ENCODE peak calls at places on chromosomes 7 and 10, in seven cellular contexts. One of them, this sample, is unnamed.

GRCh38 chr7:143850682-143851081 is 51.3 kb downstream of the TCAF1 start:
- DNase-seq in neural progenitor cell: no peak
- DNase-seq in sigmoid colon: no peak
- DNase-seq in tibial nerve: no peak
- DNase-seq in body of pancreas: no peak
- DNase-seq in transverse colon: no peak
- DNase-seq in cardiac muscle cell: no peak
- DNase-seq in this sample: no peak

GRCh38 chr7:1938788-1939433 is 268.8 kb downstream of the ELFN1 start:
- DNase-seq in neural progenitor cell: no peak
- DNase-seq in sigmoid colon: no peak
- DNase-seq in tibial nerve: no peak
- DNase-seq in body of pancreas: no peak
- DNase-seq in transverse colon: no peak
- DNase-seq in cardiac muscle cell: no peak
- DNase-seq in this sample: no peak

GRCh38 chr10:95221124-95221523 is 27.1 kb downstream of the ACSM6 start:
- DNase-seq in neural progenitor cell: no peak
- DNase-seq in sigmoid colon: no peak
- DNase-seq in tibial nerve: no peak
- DNase-seq in body of pancreas: no peak
- DNase-seq in transverse colon: no peak
- DNase-seq in cardiac muscle cell: no peak
- DNase-seq in this sample: no peak

GRCh38 chr7:143395187-143396149 is 13.2 kb downstream of the EPHA1 start:
- DNase-seq in neural progenitor cell: no peak
- DNase-seq in sigmoid colon: peak; percentile 68
- DNase-seq in tibial nerve: no peak
- DNase-seq in body of pancreas: no peak
- DNase-seq in transverse colon: no peak
- DNase-seq in cardiac muscle cell: peak; percentile 49
- DNase-seq in this sample: no peak

GRCh38 chr7:116025098-116025809 is 5.3 kb downstream of the TFEC start:
- DNase-seq in neural progenitor cell: no peak
- DNase-seq in sigmoid colon: no peak
- DNase-seq in tibial nerve: peak; percentile 11
- DNase-seq in body of pancreas: no peak
- DNase-seq in transverse colon: no peak
- DNase-seq in cardiac muscle cell: peak; percentile 22
- DNase-seq in this sample: no peak

GRCh38 chr7:94471604-94472003 is 38.0 kb upstream of the CASD1 start:
- DNase-seq in neural progenitor cell: no peak
- DNase-seq in sigmoid colon: no peak
- DNase-seq in tibial nerve: no peak
- DNase-seq in body of pancreas: no peak
- DNase-seq in transverse colon: no peak
- DNase-seq in cardiac muscle cell: no peak
- DNase-seq in this sample: no peak

GRCh38 chr10:50561266-50561665 is 62.5 kb downstream of the SGMS1 start:
- DNase-seq in neural progenitor cell: no peak
- DNase-seq in sigmoid colon: no peak
- DNase-seq in tibial nerve: peak; percentile 46
- DNase-seq in body of pancreas: peak; percentile 15
- DNase-seq in transverse colon: no peak
- DNase-seq in cardiac muscle cell: peak; percentile 98
- DNase-seq in this sample: no peak

GRCh38 chr10:71255817-71256660 is 43.7 kb downstream of the UNC5B start:
- DNase-seq in neural progenitor cell: peak; percentile 54
- DNase-seq in sigmoid colon: peak; percentile 84
- DNase-seq in tibial nerve: no peak
- DNase-seq in body of pancreas: peak; percentile 50
- DNase-seq in transverse colon: peak; percentile 92
- DNase-seq in cardiac muscle cell: peak; percentile 93
- DNase-seq in this sample: no peak

GRCh38 chr10:105872665-105873064 is 1231.6 kb downstream of the SORCS3 start:
- DNase-seq in neural progenitor cell: no peak
- DNase-seq in sigmoid colon: no peak
- DNase-seq in tibial nerve: no peak
- DNase-seq in body of pancreas: no peak
- DNase-seq in transverse colon: no peak
- DNase-seq in cardiac muscle cell: no peak
- DNase-seq in this sample: no peak

GRCh38 chr7:147296986-147297385 is 1180.4 kb downstream of the CNTNAP2 start:
- DNase-seq in neural progenitor cell: no peak
- DNase-seq in sigmoid colon: no peak
- DNase-seq in tibial nerve: no peak
- DNase-seq in body of pancreas: no peak
- DNase-seq in transverse colon: no peak
- DNase-seq in cardiac muscle cell: no peak
- DNase-seq in this sample: no peak

GRCh38 chr7:76206633-76207032 is 4.9 kb downstream of the SRRM3 start:
- DNase-seq in neural progenitor cell: no peak
- DNase-seq in sigmoid colon: no peak
- DNase-seq in tibial nerve: no peak
- DNase-seq in body of pancreas: no peak
- DNase-seq in transverse colon: no peak
- DNase-seq in cardiac muscle cell: peak; percentile 59
- DNase-seq in this sample: no peak

GRCh38 chr10:122113161-122113944 is 124.4 kb downstream of the TACC2 start:
- DNase-seq in neural progenitor cell: peak; percentile 81
- DNase-seq in sigmoid colon: peak; percentile 95
- DNase-seq in tibial nerve: peak; percentile 76
- DNase-seq in body of pancreas: peak; percentile 77
- DNase-seq in transverse colon: peak; percentile 75
- DNase-seq in cardiac muscle cell: peak; percentile 74
- DNase-seq in this sample: no peak

GRCh38 chr7:2109936-2110585 is 122.7 kb downstream of the MAD1L1 start:
- DNase-seq in neural progenitor cell: no peak
- DNase-seq in sigmoid colon: no peak
- DNase-seq in tibial nerve: no peak
- DNase-seq in body of pancreas: no peak
- DNase-seq in transverse colon: no peak
- DNase-seq in cardiac muscle cell: peak; percentile 76
- DNase-seq in this sample: peak; percentile 77

GRCh38 chr10:132612571-132613504 is 75.3 kb downstream of the INPP5A start:
- DNase-seq in neural progenitor cell: peak; percentile 32
- DNase-seq in sigmoid colon: no peak
- DNase-seq in tibial nerve: no peak
- DNase-seq in body of pancreas: peak; percentile 8
- DNase-seq in transverse colon: no peak
- DNase-seq in cardiac muscle cell: no peak
- DNase-seq in this sample: no peak

GRCh38 chr7:2517004-2517403 is 2.6 kb upstream of the LFNG start:
- DNase-seq in neural progenitor cell: peak; percentile 53
- DNase-seq in sigmoid colon: no peak
- DNase-seq in tibial nerve: no peak
- DNase-seq in body of pancreas: no peak
- DNase-seq in transverse colon: no peak
- DNase-seq in cardiac muscle cell: peak; percentile 85
- DNase-seq in this sample: no peak

GRCh38 chr10:97030894-97031293 is 154.9 kb downstream of the SLIT1 start:
- DNase-seq in neural progenitor cell: no peak
- DNase-seq in sigmoid colon: no peak
- DNase-seq in tibial nerve: no peak
- DNase-seq in body of pancreas: no peak
- DNase-seq in transverse colon: no peak
- DNase-seq in cardiac muscle cell: no peak
- DNase-seq in this sample: no peak

DNA sequence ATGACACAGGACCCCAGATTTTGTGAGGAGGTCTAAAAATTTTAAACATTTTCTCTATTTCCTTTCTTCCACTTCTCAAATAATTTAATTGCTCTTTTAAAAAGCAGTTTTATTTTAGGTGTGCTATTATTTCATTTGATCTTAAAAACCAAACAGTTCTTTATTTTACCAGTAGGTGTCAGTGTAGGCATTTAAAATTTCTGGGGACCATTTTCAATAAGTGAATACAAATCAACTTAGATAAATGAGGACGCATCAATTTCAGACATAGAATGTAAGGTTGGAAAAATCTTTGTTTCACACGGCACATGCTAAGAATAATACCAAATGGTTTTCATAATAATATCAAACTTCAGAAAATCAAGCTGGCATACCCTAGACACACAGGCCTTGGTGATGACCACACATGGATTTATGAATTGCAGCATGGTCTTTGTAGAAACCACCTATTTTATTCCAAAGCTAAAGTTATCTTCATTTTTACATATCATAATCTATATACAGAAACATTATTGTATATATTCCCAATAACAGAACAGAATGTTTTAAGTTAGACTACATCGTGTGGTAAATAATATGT is 127.6 kb upstream of the SLC26A5 start:
- DNase-seq in neural progenitor cell: peak; percentile 10
- DNase-seq in sigmoid colon: no peak
- DNase-seq in tibial nerve: no peak
- DNase-seq in body of pancreas: no peak
- DNase-seq in transverse colon: no peak
- DNase-seq in cardiac muscle cell: peak; percentile 54
- DNase-seq in this sample: peak; percentile 6
- TF ChIP-seq CTCF in neural progenitor cell: peak; percentile 78
- TF ChIP-seq CTCF in sigmoid colon: peak; percentile 20
- TF ChIP-seq CTCF in tibial nerve: peak; percentile 67
- TF ChIP-seq CTCF in body of pancreas: peak; percentile 75
- TF ChIP-seq CTCF in transverse colon: peak; percentile 62
- TF ChIP-seq CTCF in cardiac muscle cell: peak; percentile 45
- TF ChIP-seq CTCF in this sample: peak; percentile 46

GRCh38 chr7:28848906-28849305 is 109.2 kb downstream of the TRIL start:
- DNase-seq in neural progenitor cell: no peak
- DNase-seq in sigmoid colon: no peak
- DNase-seq in tibial nerve: no peak
- DNase-seq in body of pancreas: no peak
- DNase-seq in transverse colon: no peak
- DNase-seq in cardiac muscle cell: no peak
- DNase-seq in this sample: no peak
- H3K27me3 ChIP-seq in neural progenitor cell: peaks cover 24% of the 10 kb centered on the region
- H3K27me3 ChIP-seq in sigmoid colon: no peaks in the 10 kb centered on the region
- H3K27me3 ChIP-seq in tibial nerve: no peaks in the 10 kb centered on the region
- H3K27me3 ChIP-seq in body of pancreas: no peaks in the 10 kb centered on the region
- H3K27me3 ChIP-seq in transverse colon: peaks cover 44% of the 10 kb centered on the region
- H3K27me3 ChIP-seq in cardiac muscle cell: peaks cover 9% of the 10 kb centered on the region
- H3K27me3 ChIP-seq in this sample: peaks cover 2% of the 10 kb centered on the region

GRCh38 chr7:135162382-135163001 is 8.0 kb downstream of the CYREN start:
- DNase-seq in neural progenitor cell: no peak
- DNase-seq in sigmoid colon: no peak
- DNase-seq in tibial nerve: no peak
- DNase-seq in body of pancreas: no peak
- DNase-seq in transverse colon: no peak
- DNase-seq in cardiac muscle cell: no peak
- DNase-seq in this sample: no peak

GRCh38 chr7:135161669-135162068 is 8.8 kb downstream of the CYREN start:
- DNase-seq in neural progenitor cell: no peak
- DNase-seq in sigmoid colon: no peak
- DNase-seq in tibial nerve: no peak
- DNase-seq in body of pancreas: no peak
- DNase-seq in transverse colon: no peak
- DNase-seq in cardiac muscle cell: no peak
- DNase-seq in this sample: no peak

GRCh38 chr7:135166338-135166989 is 4.0 kb downstream of the CYREN start:
- DNase-seq in neural progenitor cell: no peak
- DNase-seq in sigmoid colon: no peak
- DNase-seq in tibial nerve: no peak
- DNase-seq in body of pancreas: peak; percentile 16
- DNase-seq in transverse colon: no peak
- DNase-seq in cardiac muscle cell: no peak
- DNase-seq in this sample: no peak

GRCh38 chr7:135165862-135166261 is 4.6 kb downstream of the CYREN start:
- DNase-seq in neural progenitor cell: no peak
- DNase-seq in sigmoid colon: no peak
- DNase-seq in tibial nerve: no peak
- DNase-seq in body of pancreas: no peak
- DNase-seq in transverse colon: no peak
- DNase-seq in cardiac muscle cell: no peak
- DNase-seq in this sample: no peak

DNA sequence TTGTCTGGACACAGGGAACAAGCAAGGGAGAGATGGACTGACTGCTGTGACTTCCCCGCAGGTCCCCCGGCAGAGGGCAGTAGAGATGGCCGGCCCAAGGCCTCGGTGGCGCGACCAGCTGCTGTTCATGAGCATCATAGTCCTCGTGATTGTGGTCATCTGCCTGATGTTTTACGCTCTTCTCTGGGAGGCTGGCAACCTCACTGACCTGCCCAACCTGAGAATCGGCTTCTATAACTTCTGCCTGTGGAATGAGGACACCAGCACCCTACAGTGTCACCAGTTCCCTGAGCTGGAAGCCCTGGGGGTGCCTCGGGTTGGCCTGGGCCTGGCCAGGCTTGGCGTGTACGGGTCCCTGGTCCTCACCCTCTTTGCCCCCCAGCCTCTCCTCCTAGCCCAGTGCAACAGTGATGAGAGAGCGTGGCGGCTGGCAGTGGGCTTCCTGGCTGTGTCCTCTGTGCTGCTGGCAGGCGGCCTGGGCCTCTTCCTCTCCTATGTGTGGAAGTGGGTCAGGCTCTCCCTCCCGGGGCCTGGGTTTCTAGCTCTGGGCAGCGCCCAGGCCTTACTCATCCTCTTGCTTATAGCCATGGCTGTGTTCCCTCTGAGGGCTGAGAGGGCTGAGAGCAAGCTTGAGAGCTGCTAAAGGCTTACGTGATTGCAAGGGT is 6.0 kb downstream of the CYREN start:
- DNase-seq in neural progenitor cell: no peak
- DNase-seq in sigmoid colon: no peak
- DNase-seq in tibial nerve: no peak
- DNase-seq in body of pancreas: peak; percentile 21
- DNase-seq in transverse colon: no peak
- DNase-seq in cardiac muscle cell: no peak
- DNase-seq in this sample: no peak
- H3K36me3 ChIP-seq in neural progenitor cell: no peaks in the 10 kb centered on the region
- H3K36me3 ChIP-seq in sigmoid colon: peaks cover 50% of the 10 kb centered on the region
- H3K36me3 ChIP-seq in tibial nerve: peaks cover 59% of the 10 kb centered on the region
- H3K36me3 ChIP-seq in body of pancreas: no peaks in the 10 kb centered on the region
- H3K36me3 ChIP-seq in transverse colon: no peaks in the 10 kb centered on the region
- H3K36me3 ChIP-seq in cardiac muscle cell: peaks cover 16% of the 10 kb centered on the region
- H3K36me3 ChIP-seq in this sample: peaks cover 39% of the 10 kb centered on the region

DNA sequence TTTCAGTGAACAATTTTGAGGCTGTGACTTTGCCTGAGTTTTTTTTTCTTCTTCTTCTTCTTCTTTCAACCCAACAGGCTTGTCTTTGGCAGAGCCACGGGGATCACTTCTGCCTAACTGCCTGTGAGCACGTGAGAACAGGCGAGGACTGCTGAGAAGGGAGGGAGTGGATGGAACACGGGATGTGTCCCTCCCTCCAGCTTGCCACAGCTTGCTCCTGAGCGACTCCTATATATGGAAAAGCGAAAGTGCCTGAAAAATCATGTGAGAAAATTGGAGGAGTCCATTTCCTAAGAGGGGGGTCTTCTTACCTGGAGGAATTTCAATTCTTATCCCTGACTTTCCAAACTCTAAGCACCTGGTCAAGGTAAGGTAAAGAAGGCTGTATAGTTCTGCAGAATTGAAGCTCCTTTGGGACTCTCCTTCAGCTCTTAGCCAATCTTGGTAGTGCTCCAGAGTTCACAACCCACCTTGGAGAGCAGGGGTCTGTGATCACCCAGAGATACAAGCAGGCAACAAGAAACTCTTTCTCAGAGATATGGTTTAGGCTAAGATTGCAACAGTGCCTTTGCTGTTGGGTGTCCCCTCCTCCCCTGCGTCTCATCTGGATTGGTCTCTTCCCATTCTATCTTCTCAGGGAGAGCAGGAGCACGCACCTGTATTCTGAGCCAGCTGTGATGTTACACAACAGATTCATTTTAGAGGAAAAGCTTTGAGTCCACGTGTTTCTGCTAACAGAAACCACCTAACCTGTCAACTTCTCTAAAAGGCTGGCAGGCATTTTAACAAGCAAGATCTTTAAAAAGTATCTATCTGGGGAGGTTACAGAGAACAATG is at the start of gene MAT1A:
- DNase-seq in neural progenitor cell: no peak
- DNase-seq in sigmoid colon: no peak
- DNase-seq in tibial nerve: no peak
- DNase-seq in body of pancreas: peak; percentile 81
- DNase-seq in transverse colon: peak; percentile 30
- DNase-seq in cardiac muscle cell: peak; percentile 33
- DNase-seq in this sample: no peak
- TF ChIP-seq CTCF in neural progenitor cell: no peak
- TF ChIP-seq CTCF in sigmoid colon: no peak
- TF ChIP-seq CTCF in tibial nerve: no peak
- TF ChIP-seq CTCF in body of pancreas: peak; percentile 47
- TF ChIP-seq CTCF in transverse colon: peak; percentile 7
- TF ChIP-seq CTCF in cardiac muscle cell: peak; percentile 9
- TF ChIP-seq CTCF in this sample: no peak

This sample was measured in GM06990.